ENCODE peak calls at places on chromosomes 12 and 14, in seven cellular contexts. One of them, this sample, is unnamed.

GRCh38 chr12:100473050-100473715 is 483 bp upstream of the NR1H4 start:
- DNase-seq in tibial nerve: no peak
- DNase-seq in neural progenitor cell: no peak
- DNase-seq in NCI-H1092: no peak
- DNase-seq in stimulated activated naive CD8-positive, alpha-beta T cell treated with anti-CD3 and anti-CD28 coated beads, Interleukin-15, Interleukin-2, amounts not matched to agents 100 U/mL and 50 U/mL, for 24 hours: no peak
- DNase-seq in pancreas: no peak
- DNase-seq in omental fat pad: no peak
- DNase-seq in this sample: no peak

GRCh38 chr14:95057147-95057546 is 100.2 kb downstream of the DICER1 start:
- DNase-seq in tibial nerve: no peak
- DNase-seq in neural progenitor cell: no peak
- DNase-seq in NCI-H1092: no peak
- DNase-seq in stimulated activated naive CD8-positive, alpha-beta T cell treated with anti-CD3 and anti-CD28 coated beads, Interleukin-15, Interleukin-2, amounts not matched to agents 100 U/mL and 50 U/mL, for 24 hours: no peak
- DNase-seq in pancreas: no peak
- DNase-seq in omental fat pad: no peak
- DNase-seq in this sample: no peak

GRCh38 chr14:22432348-22432976 is 156.6 kb downstream of the DAD1 start:
- DNase-seq in tibial nerve: no peak
- DNase-seq in neural progenitor cell: no peak
- DNase-seq in NCI-H1092: peak; percentile 70
- DNase-seq in stimulated activated naive CD8-positive, alpha-beta T cell treated with anti-CD3 and anti-CD28 coated beads, Interleukin-15, Interleukin-2, amounts not matched to agents 100 U/mL and 50 U/mL, for 24 hours: no peak
- DNase-seq in pancreas: no peak
- DNase-seq in omental fat pad: no peak
- DNase-seq in this sample: no peak

GRCh38 chr12:14937014-14937413 is 1.3 kb downstream of the ERP27 start:
- DNase-seq in tibial nerve: no peak
- DNase-seq in neural progenitor cell: no peak
- DNase-seq in NCI-H1092: no peak
- DNase-seq in stimulated activated naive CD8-positive, alpha-beta T cell treated with anti-CD3 and anti-CD28 coated beads, Interleukin-15, Interleukin-2, amounts not matched to agents 100 U/mL and 50 U/mL, for 24 hours: no peak
- DNase-seq in pancreas: no peak
- DNase-seq in omental fat pad: no peak
- DNase-seq in this sample: no peak

GRCh38 chr12:76032043-76032981 is 736 bp upstream of the PHLDA1 start:
- DNase-seq in tibial nerve: no peak
- DNase-seq in neural progenitor cell: peak; percentile 67
- DNase-seq in NCI-H1092: no peak
- DNase-seq in stimulated activated naive CD8-positive, alpha-beta T cell treated with anti-CD3 and anti-CD28 coated beads, Interleukin-15, Interleukin-2, amounts not matched to agents 100 U/mL and 50 U/mL, for 24 hours: peak; percentile 59
- DNase-seq in pancreas: peak; percentile 63
- DNase-seq in omental fat pad: no peak
- DNase-seq in this sample: peak; percentile 67

GRCh38 chr12:49330631-49331359 is 6.2 kb downstream of the C1QL4 start:
- DNase-seq in tibial nerve: no peak
- DNase-seq in neural progenitor cell: no peak
- DNase-seq in NCI-H1092: no peak
- DNase-seq in stimulated activated naive CD8-positive, alpha-beta T cell treated with anti-CD3 and anti-CD28 coated beads, Interleukin-15, Interleukin-2, amounts not matched to agents 100 U/mL and 50 U/mL, for 24 hours: no peak
- DNase-seq in pancreas: no peak
- DNase-seq in omental fat pad: no peak
- DNase-seq in this sample: peak; percentile 17

GRCh38 chr14:91142214-91142668 is 28.4 kb downstream of the DGLUCY start:
- DNase-seq in tibial nerve: no peak
- DNase-seq in neural progenitor cell: no peak
- DNase-seq in NCI-H1092: no peak
- DNase-seq in stimulated activated naive CD8-positive, alpha-beta T cell treated with anti-CD3 and anti-CD28 coated beads, Interleukin-15, Interleukin-2, amounts not matched to agents 100 U/mL and 50 U/mL, for 24 hours: peak; percentile 15
- DNase-seq in pancreas: no peak
- DNase-seq in omental fat pad: no peak
- DNase-seq in this sample: no peak

GRCh38 chr12:126883737-126884136 is 1383.2 kb upstream of the TMEM132C start:
- DNase-seq in tibial nerve: no peak
- DNase-seq in neural progenitor cell: no peak
- DNase-seq in NCI-H1092: no peak
- DNase-seq in stimulated activated naive CD8-positive, alpha-beta T cell treated with anti-CD3 and anti-CD28 coated beads, Interleukin-15, Interleukin-2, amounts not matched to agents 100 U/mL and 50 U/mL, for 24 hours: no peak
- DNase-seq in pancreas: peak; percentile 57
- DNase-seq in omental fat pad: no peak
- DNase-seq in this sample: no peak

GRCh38 chr12:6205761-6206160 is 5.6 kb downstream of the CD9 start:
- DNase-seq in tibial nerve: no peak
- DNase-seq in neural progenitor cell: no peak
- DNase-seq in NCI-H1092: no peak
- DNase-seq in stimulated activated naive CD8-positive, alpha-beta T cell treated with anti-CD3 and anti-CD28 coated beads, Interleukin-15, Interleukin-2, amounts not matched to agents 100 U/mL and 50 U/mL, for 24 hours: no peak
- DNase-seq in pancreas: no peak
- DNase-seq in omental fat pad: no peak
- DNase-seq in this sample: no peak

GRCh38 chr12:57807285-57807684 is 11.2 kb downstream of the AVIL start:
- DNase-seq in tibial nerve: no peak
- DNase-seq in neural progenitor cell: no peak
- DNase-seq in NCI-H1092: no peak
- DNase-seq in stimulated activated naive CD8-positive, alpha-beta T cell treated with anti-CD3 and anti-CD28 coated beads, Interleukin-15, Interleukin-2, amounts not matched to agents 100 U/mL and 50 U/mL, for 24 hours: no peak
- DNase-seq in pancreas: no peak
- DNase-seq in omental fat pad: no peak
- DNase-seq in this sample: no peak

GRCh38 chr12:116075251-116075650 is 202.2 kb downstream of the MED13L start:
- DNase-seq in tibial nerve: no peak
- DNase-seq in neural progenitor cell: no peak
- DNase-seq in NCI-H1092: no peak
- DNase-seq in stimulated activated naive CD8-positive, alpha-beta T cell treated with anti-CD3 and anti-CD28 coated beads, Interleukin-15, Interleukin-2, amounts not matched to agents 100 U/mL and 50 U/mL, for 24 hours: no peak
- DNase-seq in pancreas: no peak
- DNase-seq in omental fat pad: no peak
- DNase-seq in this sample: no peak

GRCh38 chr14:97603201-97603600 is 806.0 kb downstream of the VRK1 start:
- DNase-seq in tibial nerve: no peak
- DNase-seq in neural progenitor cell: no peak
- DNase-seq in NCI-H1092: no peak
- DNase-seq in stimulated activated naive CD8-positive, alpha-beta T cell treated with anti-CD3 and anti-CD28 coated beads, Interleukin-15, Interleukin-2, amounts not matched to agents 100 U/mL and 50 U/mL, for 24 hours: no peak
- DNase-seq in pancreas: no peak
- DNase-seq in omental fat pad: no peak
- DNase-seq in this sample: peak; percentile 39

GRCh38 chr14:104563742-104564615 is 15.6 kb upstream of the C14orf180 start:
- DNase-seq in tibial nerve: no peak
- DNase-seq in neural progenitor cell: peak; percentile 89
- DNase-seq in NCI-H1092: peak; percentile 33
- DNase-seq in stimulated activated naive CD8-positive, alpha-beta T cell treated with anti-CD3 and anti-CD28 coated beads, Interleukin-15, Interleukin-2, amounts not matched to agents 100 U/mL and 50 U/mL, for 24 hours: peak; percentile 69
- DNase-seq in pancreas: peak; percentile 79
- DNase-seq in omental fat pad: peak; percentile 48
- DNase-seq in this sample: peak; percentile 81

GRCh38 chr12:93911436-93911835 is 234.3 kb downstream of the CRADD start:
- DNase-seq in tibial nerve: no peak
- DNase-seq in neural progenitor cell: no peak
- DNase-seq in NCI-H1092: no peak
- DNase-seq in stimulated activated naive CD8-positive, alpha-beta T cell treated with anti-CD3 and anti-CD28 coated beads, Interleukin-15, Interleukin-2, amounts not matched to agents 100 U/mL and 50 U/mL, for 24 hours: no peak
- DNase-seq in pancreas: no peak
- DNase-seq in omental fat pad: no peak
- DNase-seq in this sample: no peak

GRCh38 chr14:68506645-68507405 is 286.0 kb downstream of the ZFP36L1 start:
- DNase-seq in tibial nerve: no peak
- DNase-seq in neural progenitor cell: no peak
- DNase-seq in NCI-H1092: no peak
- DNase-seq in stimulated activated naive CD8-positive, alpha-beta T cell treated with anti-CD3 and anti-CD28 coated beads, Interleukin-15, Interleukin-2, amounts not matched to agents 100 U/mL and 50 U/mL, for 24 hours: peak; percentile 19
- DNase-seq in pancreas: no peak
- DNase-seq in omental fat pad: no peak
- DNase-seq in this sample: no peak

GRCh38 chr12:93713800-93714199 is 36.6 kb downstream of the CRADD start:
- DNase-seq in tibial nerve: no peak
- DNase-seq in neural progenitor cell: no peak
- DNase-seq in NCI-H1092: no peak
- DNase-seq in stimulated activated naive CD8-positive, alpha-beta T cell treated with anti-CD3 and anti-CD28 coated beads, Interleukin-15, Interleukin-2, amounts not matched to agents 100 U/mL and 50 U/mL, for 24 hours: no peak
- DNase-seq in pancreas: no peak
- DNase-seq in omental fat pad: no peak
- DNase-seq in this sample: no peak

GRCh38 chr14:40221428-40221827 is 789.2 kb upstream of the FBXO33 start:
- DNase-seq in tibial nerve: no peak
- DNase-seq in neural progenitor cell: no peak
- DNase-seq in NCI-H1092: no peak
- DNase-seq in stimulated activated naive CD8-positive, alpha-beta T cell treated with anti-CD3 and anti-CD28 coated beads, Interleukin-15, Interleukin-2, amounts not matched to agents 100 U/mL and 50 U/mL, for 24 hours: no peak
- DNase-seq in pancreas: no peak
- DNase-seq in omental fat pad: no peak
- DNase-seq in this sample: no peak

GRCh38 chr14:92792885-92793284 is 1.2 kb upstream of the GOLGA5 start:
- DNase-seq in tibial nerve: no peak
- DNase-seq in neural progenitor cell: peak; percentile 14
- DNase-seq in NCI-H1092: no peak
- DNase-seq in stimulated activated naive CD8-positive, alpha-beta T cell treated with anti-CD3 and anti-CD28 coated beads, Interleukin-15, Interleukin-2, amounts not matched to agents 100 U/mL and 50 U/mL, for 24 hours: no peak
- DNase-seq in pancreas: no peak
- DNase-seq in omental fat pad: no peak
- DNase-seq in this sample: no peak

GRCh38 chr14:63986789-63987533 is 134.2 kb downstream of the SYNE2 start:
- DNase-seq in tibial nerve: no peak
- DNase-seq in neural progenitor cell: no peak
- DNase-seq in NCI-H1092: no peak
- DNase-seq in stimulated activated naive CD8-positive, alpha-beta T cell treated with anti-CD3 and anti-CD28 coated beads, Interleukin-15, Interleukin-2, amounts not matched to agents 100 U/mL and 50 U/mL, for 24 hours: no peak
- DNase-seq in pancreas: no peak
- DNase-seq in omental fat pad: no peak
- DNase-seq in this sample: no peak

GRCh38 chr14:65261946-65262345 is 150.6 kb upstream of the FUT8 start:
- DNase-seq in tibial nerve: no peak
- DNase-seq in neural progenitor cell: peak; percentile 56
- DNase-seq in NCI-H1092: no peak
- DNase-seq in stimulated activated naive CD8-positive, alpha-beta T cell treated with anti-CD3 and anti-CD28 coated beads, Interleukin-15, Interleukin-2, amounts not matched to agents 100 U/mL and 50 U/mL, for 24 hours: no peak
- DNase-seq in pancreas: no peak
- DNase-seq in omental fat pad: no peak
- DNase-seq in this sample: no peak

GRCh38 chr12:79555006-79555925 is 135.5 kb downstream of the PAWR start:
- DNase-seq in tibial nerve: no peak
- DNase-seq in neural progenitor cell: no peak
- DNase-seq in NCI-H1092: no peak
- DNase-seq in stimulated activated naive CD8-positive, alpha-beta T cell treated with anti-CD3 and anti-CD28 coated beads, Interleukin-15, Interleukin-2, amounts not matched to agents 100 U/mL and 50 U/mL, for 24 hours: no peak
- DNase-seq in pancreas: no peak
- DNase-seq in omental fat pad: no peak
- DNase-seq in this sample: no peak

GRCh38 chr12:92242917-92243316 is 97.3 kb upstream of the BTG1 start:
- DNase-seq in tibial nerve: no peak
- DNase-seq in neural progenitor cell: no peak
- DNase-seq in NCI-H1092: no peak
- DNase-seq in stimulated activated naive CD8-positive, alpha-beta T cell treated with anti-CD3 and anti-CD28 coated beads, Interleukin-15, Interleukin-2, amounts not matched to agents 100 U/mL and 50 U/mL, for 24 hours: no peak
- DNase-seq in pancreas: no peak
- DNase-seq in omental fat pad: no peak
- DNase-seq in this sample: no peak

GRCh38 chr12:3641428-3641883 is 111.5 kb downstream of the CRACR2A start:
- DNase-seq in tibial nerve: peak; percentile 52
- DNase-seq in neural progenitor cell: no peak
- DNase-seq in NCI-H1092: no peak
- DNase-seq in stimulated activated naive CD8-positive, alpha-beta T cell treated with anti-CD3 and anti-CD28 coated beads, Interleukin-15, Interleukin-2, amounts not matched to agents 100 U/mL and 50 U/mL, for 24 hours: no peak
- DNase-seq in pancreas: no peak
- DNase-seq in omental fat pad: no peak
- DNase-seq in this sample: no peak

GRCh38 chr14:104591506-104592291 is 12.1 kb downstream of the C14orf180 start:
- DNase-seq in tibial nerve: no peak
- DNase-seq in neural progenitor cell: no peak
- DNase-seq in NCI-H1092: no peak
- DNase-seq in stimulated activated naive CD8-positive, alpha-beta T cell treated with anti-CD3 and anti-CD28 coated beads, Interleukin-15, Interleukin-2, amounts not matched to agents 100 U/mL and 50 U/mL, for 24 hours: no peak
- DNase-seq in pancreas: peak; percentile 11
- DNase-seq in omental fat pad: no peak
- DNase-seq in this sample: no peak

GRCh38 chr12:122306407-122306806 is 40.1 kb upstream of the VPS33A start:
- DNase-seq in tibial nerve: no peak
- DNase-seq in neural progenitor cell: peak; percentile 25
- DNase-seq in NCI-H1092: no peak
- DNase-seq in stimulated activated naive CD8-positive, alpha-beta T cell treated with anti-CD3 and anti-CD28 coated beads, Interleukin-15, Interleukin-2, amounts not matched to agents 100 U/mL and 50 U/mL, for 24 hours: no peak
- DNase-seq in pancreas: no peak
- DNase-seq in omental fat pad: no peak
- DNase-seq in this sample: no peak

GRCh38 chr14:24965934-24966593 is 83.9 kb downstream of the STXBP6 start:
- DNase-seq in tibial nerve: no peak
- DNase-seq in neural progenitor cell: peak; percentile 34
- DNase-seq in NCI-H1092: no peak
- DNase-seq in stimulated activated naive CD8-positive, alpha-beta T cell treated with anti-CD3 and anti-CD28 coated beads, Interleukin-15, Interleukin-2, amounts not matched to agents 100 U/mL and 50 U/mL, for 24 hours: no peak
- DNase-seq in pancreas: peak; percentile 57
- DNase-seq in omental fat pad: no peak
- DNase-seq in this sample: no peak

GRCh38 chr12:2692156-2692555 is 102.6 kb upstream of the FKBP4 start:
- DNase-seq in tibial nerve: no peak
- DNase-seq in neural progenitor cell: no peak
- DNase-seq in NCI-H1092: no peak
- DNase-seq in stimulated activated naive CD8-positive, alpha-beta T cell treated with anti-CD3 and anti-CD28 coated beads, Interleukin-15, Interleukin-2, amounts not matched to agents 100 U/mL and 50 U/mL, for 24 hours: peak; percentile 23
- DNase-seq in pancreas: no peak
- DNase-seq in omental fat pad: no peak
- DNase-seq in this sample: no peak

GRCh38 chr12:126064028-126064427 is 998.8 kb downstream of the AACS start:
- DNase-seq in tibial nerve: no peak
- DNase-seq in neural progenitor cell: no peak
- DNase-seq in NCI-H1092: no peak
- DNase-seq in stimulated activated naive CD8-positive, alpha-beta T cell treated with anti-CD3 and anti-CD28 coated beads, Interleukin-15, Interleukin-2, amounts not matched to agents 100 U/mL and 50 U/mL, for 24 hours: no peak
- DNase-seq in pancreas: no peak
- DNase-seq in omental fat pad: no peak
- DNase-seq in this sample: no peak

GRCh38 chr12:85278598-85279448 is 1.2 kb upstream of the ALX1 start:
- DNase-seq in tibial nerve: no peak
- DNase-seq in neural progenitor cell: peak; percentile 13
- DNase-seq in NCI-H1092: no peak
- DNase-seq in stimulated activated naive CD8-positive, alpha-beta T cell treated with anti-CD3 and anti-CD28 coated beads, Interleukin-15, Interleukin-2, amounts not matched to agents 100 U/mL and 50 U/mL, for 24 hours: no peak
- DNase-seq in pancreas: no peak
- DNase-seq in omental fat pad: no peak
- DNase-seq in this sample: no peak

GRCh38 chr14:93007225-93007997 is 84.5 kb downstream of the CHGA start:
- DNase-seq in tibial nerve: no peak
- DNase-seq in neural progenitor cell: no peak
- DNase-seq in NCI-H1092: no peak
- DNase-seq in stimulated activated naive CD8-positive, alpha-beta T cell treated with anti-CD3 and anti-CD28 coated beads, Interleukin-15, Interleukin-2, amounts not matched to agents 100 U/mL and 50 U/mL, for 24 hours: no peak
- DNase-seq in pancreas: peak; percentile 21
- DNase-seq in omental fat pad: no peak
- DNase-seq in this sample: no peak

GRCh38 chr12:84779169-84779568 is 133.4 kb downstream of the SLC6A15 start:
- DNase-seq in tibial nerve: no peak
- DNase-seq in neural progenitor cell: no peak
- DNase-seq in NCI-H1092: no peak
- DNase-seq in stimulated activated naive CD8-positive, alpha-beta T cell treated with anti-CD3 and anti-CD28 coated beads, Interleukin-15, Interleukin-2, amounts not matched to agents 100 U/mL and 50 U/mL, for 24 hours: no peak
- DNase-seq in pancreas: no peak
- DNase-seq in omental fat pad: no peak
- DNase-seq in this sample: no peak

GRCh38 chr12:51906452-51907082 is 737 bp upstream of the ACVRL1 start:
- DNase-seq in tibial nerve: no peak
- DNase-seq in neural progenitor cell: no peak
- DNase-seq in NCI-H1092: no peak
- DNase-seq in stimulated activated naive CD8-positive, alpha-beta T cell treated with anti-CD3 and anti-CD28 coated beads, Interleukin-15, Interleukin-2, amounts not matched to agents 100 U/mL and 50 U/mL, for 24 hours: no peak
- DNase-seq in pancreas: no peak
- DNase-seq in omental fat pad: no peak
- DNase-seq in this sample: no peak

GRCh38 chr12:124125472-124125871 is 152.5 kb downstream of the ZNF664 start:
- DNase-seq in tibial nerve: no peak
- DNase-seq in neural progenitor cell: no peak
- DNase-seq in NCI-H1092: no peak
- DNase-seq in stimulated activated naive CD8-positive, alpha-beta T cell treated with anti-CD3 and anti-CD28 coated beads, Interleukin-15, Interleukin-2, amounts not matched to agents 100 U/mL and 50 U/mL, for 24 hours: no peak
- DNase-seq in pancreas: no peak
- DNase-seq in omental fat pad: no peak
- DNase-seq in this sample: no peak

GRCh38 chr12:104458645-104459555 is 2.2 kb downstream of the CHST11 start:
- DNase-seq in tibial nerve: no peak
- DNase-seq in neural progenitor cell: peak; percentile 28
- DNase-seq in NCI-H1092: no peak
- DNase-seq in stimulated activated naive CD8-positive, alpha-beta T cell treated with anti-CD3 and anti-CD28 coated beads, Interleukin-15, Interleukin-2, amounts not matched to agents 100 U/mL and 50 U/mL, for 24 hours: peak; percentile 34
- DNase-seq in pancreas: peak; percentile 31
- DNase-seq in omental fat pad: no peak
- DNase-seq in this sample: peak; percentile 46

GRCh38 chr12:109770861-109771670 is 57.4 kb downstream of the FAM222A start:
- DNase-seq in tibial nerve: no peak
- DNase-seq in neural progenitor cell: no peak
- DNase-seq in NCI-H1092: no peak
- DNase-seq in stimulated activated naive CD8-positive, alpha-beta T cell treated with anti-CD3 and anti-CD28 coated beads, Interleukin-15, Interleukin-2, amounts not matched to agents 100 U/mL and 50 U/mL, for 24 hours: no peak
- DNase-seq in pancreas: no peak
- DNase-seq in omental fat pad: no peak
- DNase-seq in this sample: no peak

GRCh38 chr14:92649934-92650545 is 98.4 kb downstream of the LGMN start:
- DNase-seq in tibial nerve: peak; percentile 68
- DNase-seq in neural progenitor cell: no peak
- DNase-seq in NCI-H1092: no peak
- DNase-seq in stimulated activated naive CD8-positive, alpha-beta T cell treated with anti-CD3 and anti-CD28 coated beads, Interleukin-15, Interleukin-2, amounts not matched to agents 100 U/mL and 50 U/mL, for 24 hours: no peak
- DNase-seq in pancreas: no peak
- DNase-seq in omental fat pad: no peak
- DNase-seq in this sample: no peak

GRCh38 chr14:65431951-65432350 is 19.4 kb downstream of the FUT8 start:
- DNase-seq in tibial nerve: no peak
- DNase-seq in neural progenitor cell: no peak
- DNase-seq in NCI-H1092: no peak
- DNase-seq in stimulated activated naive CD8-positive, alpha-beta T cell treated with anti-CD3 and anti-CD28 coated beads, Interleukin-15, Interleukin-2, amounts not matched to agents 100 U/mL and 50 U/mL, for 24 hours: no peak
- DNase-seq in pancreas: no peak
- DNase-seq in omental fat pad: no peak
- DNase-seq in this sample: no peak

GRCh38 chr12:121441555-121441954 is 41.6 kb downstream of the RNF34 start:
- DNase-seq in tibial nerve: no peak
- DNase-seq in neural progenitor cell: no peak
- DNase-seq in NCI-H1092: no peak
- DNase-seq in stimulated activated naive CD8-positive, alpha-beta T cell treated with anti-CD3 and anti-CD28 coated beads, Interleukin-15, Interleukin-2, amounts not matched to agents 100 U/mL and 50 U/mL, for 24 hours: no peak
- DNase-seq in pancreas: no peak
- DNase-seq in omental fat pad: no peak
- DNase-seq in this sample: no peak